ENCODE peak calls at places on chromosome 11, in eight cellular contexts. One of them, this sample, is unnamed.

GRCh38 chr11:11577932-11578331 is 43.9 kb downstream of the GALNT18 start:
- DNase-seq in dermis microvascular lymphatic vessel endothelial cell: no peak
- DNase-seq in GM04504: no peak
- DNase-seq in cardiac septum: no peak
- DNase-seq in activated effector memory CD4-positive, alpha-beta T cell treated with anti-CD3 and anti-CD28 coated beads, Interleukin-2, amount 50 U/mL, for 16 hours: no peak
- DNase-seq in HFFc6: no peak
- DNase-seq in substantia nigra: no peak
- DNase-seq in stimulated activated CD8-positive, alpha-beta memory T cell treated with anti-CD3 and anti-CD28 coated beads, Interleukin-15, amount 100 ng/mL, for 4 hours: no peak
- DNase-seq in this sample: no peak

GRCh38 chr11:22244986-22245592 is 52.2 kb downstream of the ANO5 start:
- DNase-seq in substantia nigra: peak
- DNase-seq in stimulated activated CD8-positive, alpha-beta memory T cell treated with anti-CD3 and anti-CD28 coated beads, Interleukin-15, amount 100 ng/mL, for 4 hours: no peak
- DNase-seq in dermis microvascular lymphatic vessel endothelial cell: peak
- DNase-seq in HFFc6: no peak
- DNase-seq in cardiac septum: no peak
- DNase-seq in activated effector memory CD4-positive, alpha-beta T cell treated with anti-CD3 and anti-CD28 coated beads, Interleukin-2, amount 50 U/mL, for 16 hours: peak
- DNase-seq in GM04504: peak
- DNase-seq in this sample: peak

GRCh38 chr11:2885017-2885675 is 429 bp downstream of the CDKN1C start:
- DNase-seq in dermis microvascular lymphatic vessel endothelial cell: no peak
- DNase-seq in GM04504: no peak
- DNase-seq in HFFc6: no peak
- DNase-seq in cardiac septum: no peak
- DNase-seq in substantia nigra: peak
- DNase-seq in activated effector memory CD4-positive, alpha-beta T cell treated with anti-CD3 and anti-CD28 coated beads, Interleukin-2, amount 50 U/mL, for 16 hours: peak
- DNase-seq in stimulated activated CD8-positive, alpha-beta memory T cell treated with anti-CD3 and anti-CD28 coated beads, Interleukin-15, amount 100 ng/mL, for 4 hours: no peak
- DNase-seq in this sample: peak

GRCh38 chr11:125479113-125479512 is 17.0 kb downstream of the FEZ1 start:
- DNase-seq in dermis microvascular lymphatic vessel endothelial cell: no peak
- DNase-seq in cardiac septum: no peak
- DNase-seq in GM04504: no peak
- DNase-seq in substantia nigra: no peak
- DNase-seq in stimulated activated CD8-positive, alpha-beta memory T cell treated with anti-CD3 and anti-CD28 coated beads, Interleukin-15, amount 100 ng/mL, for 4 hours: no peak
- DNase-seq in HFFc6: no peak
- DNase-seq in activated effector memory CD4-positive, alpha-beta T cell treated with anti-CD3 and anti-CD28 coated beads, Interleukin-2, amount 50 U/mL, for 16 hours: no peak
- DNase-seq in this sample: no peak

GRCh38 chr11:70508231-70508480 is 109.8 kb downstream of the CTTN start:
- DNase-seq in cardiac septum: no peak
- DNase-seq in HFFc6: no peak
- DNase-seq in GM04504: no peak
- DNase-seq in dermis microvascular lymphatic vessel endothelial cell: no peak
- DNase-seq in stimulated activated CD8-positive, alpha-beta memory T cell treated with anti-CD3 and anti-CD28 coated beads, Interleukin-15, amount 100 ng/mL, for 4 hours: no peak
- DNase-seq in substantia nigra: no peak
- DNase-seq in activated effector memory CD4-positive, alpha-beta T cell treated with anti-CD3 and anti-CD28 coated beads, Interleukin-2, amount 50 U/mL, for 16 hours: no peak
- DNase-seq in this sample: no peak

GRCh38 chr11:113014731-113015455 is 53.7 kb downstream of the NCAM1 start:
- DNase-seq in cardiac septum: no peak
- DNase-seq in GM04504: no peak
- DNase-seq in substantia nigra: peak
- DNase-seq in dermis microvascular lymphatic vessel endothelial cell: no peak
- DNase-seq in activated effector memory CD4-positive, alpha-beta T cell treated with anti-CD3 and anti-CD28 coated beads, Interleukin-2, amount 50 U/mL, for 16 hours: no peak
- DNase-seq in HFFc6: no peak
- DNase-seq in stimulated activated CD8-positive, alpha-beta memory T cell treated with anti-CD3 and anti-CD28 coated beads, Interleukin-15, amount 100 ng/mL, for 4 hours: no peak
- DNase-seq in this sample: no peak

GRCh38 chr11:875769-876301 is 33.2 kb downstream of the TSPAN4 start:
- DNase-seq in dermis microvascular lymphatic vessel endothelial cell: no peak
- DNase-seq in activated effector memory CD4-positive, alpha-beta T cell treated with anti-CD3 and anti-CD28 coated beads, Interleukin-2, amount 50 U/mL, for 16 hours: no peak
- DNase-seq in HFFc6: no peak
- DNase-seq in cardiac septum: no peak
- DNase-seq in stimulated activated CD8-positive, alpha-beta memory T cell treated with anti-CD3 and anti-CD28 coated beads, Interleukin-15, amount 100 ng/mL, for 4 hours: no peak
- DNase-seq in GM04504: no peak
- DNase-seq in substantia nigra: no peak
- DNase-seq in this sample: peak

GRCh38 chr11:47998733-47999359 is 18.5 kb downstream of the PTPRJ start:
- DNase-seq in dermis microvascular lymphatic vessel endothelial cell: no peak
- DNase-seq in stimulated activated CD8-positive, alpha-beta memory T cell treated with anti-CD3 and anti-CD28 coated beads, Interleukin-15, amount 100 ng/mL, for 4 hours: no peak
- DNase-seq in GM04504: no peak
- DNase-seq in cardiac septum: peak
- DNase-seq in activated effector memory CD4-positive, alpha-beta T cell treated with anti-CD3 and anti-CD28 coated beads, Interleukin-2, amount 50 U/mL, for 16 hours: no peak
- DNase-seq in substantia nigra: no peak
- DNase-seq in HFFc6: no peak
- DNase-seq in this sample: no peak

GRCh38 chr11:44172966-44173365 is 77.5 kb downstream of the EXT2 start:
- DNase-seq in GM04504: no peak
- DNase-seq in substantia nigra: no peak
- DNase-seq in dermis microvascular lymphatic vessel endothelial cell: no peak
- DNase-seq in HFFc6: no peak
- DNase-seq in cardiac septum: no peak
- DNase-seq in activated effector memory CD4-positive, alpha-beta T cell treated with anti-CD3 and anti-CD28 coated beads, Interleukin-2, amount 50 U/mL, for 16 hours: no peak
- DNase-seq in stimulated activated CD8-positive, alpha-beta memory T cell treated with anti-CD3 and anti-CD28 coated beads, Interleukin-15, amount 100 ng/mL, for 4 hours: no peak
- DNase-seq in this sample: no peak

GRCh38 chr11:44680982-44681597 is 45.7 kb upstream of the TSPAN18 start:
- DNase-seq in GM04504: no peak
- DNase-seq in cardiac septum: no peak
- DNase-seq in activated effector memory CD4-positive, alpha-beta T cell treated with anti-CD3 and anti-CD28 coated beads, Interleukin-2, amount 50 U/mL, for 16 hours: peak
- DNase-seq in HFFc6: peak
- DNase-seq in dermis microvascular lymphatic vessel endothelial cell: no peak
- DNase-seq in substantia nigra: no peak
- DNase-seq in stimulated activated CD8-positive, alpha-beta memory T cell treated with anti-CD3 and anti-CD28 coated beads, Interleukin-15, amount 100 ng/mL, for 4 hours: no peak
- DNase-seq in this sample: no peak

GRCh38 chr11:126840975-126841374 is 159.6 kb downstream of the KIRREL3 start:
- DNase-seq in GM04504: no peak
- DNase-seq in dermis microvascular lymphatic vessel endothelial cell: no peak
- DNase-seq in stimulated activated CD8-positive, alpha-beta memory T cell treated with anti-CD3 and anti-CD28 coated beads, Interleukin-15, amount 100 ng/mL, for 4 hours: no peak
- DNase-seq in substantia nigra: no peak
- DNase-seq in HFFc6: no peak
- DNase-seq in cardiac septum: no peak
- DNase-seq in activated effector memory CD4-positive, alpha-beta T cell treated with anti-CD3 and anti-CD28 coated beads, Interleukin-2, amount 50 U/mL, for 16 hours: no peak
- DNase-seq in this sample: no peak

GRCh38 chr11:47852053-47852452 is 3.9 kb upstream of the NUP160 start:
- DNase-seq in substantia nigra: no peak
- DNase-seq in dermis microvascular lymphatic vessel endothelial cell: no peak
- DNase-seq in GM04504: no peak
- DNase-seq in HFFc6: no peak
- DNase-seq in cardiac septum: no peak
- DNase-seq in activated effector memory CD4-positive, alpha-beta T cell treated with anti-CD3 and anti-CD28 coated beads, Interleukin-2, amount 50 U/mL, for 16 hours: no peak
- DNase-seq in stimulated activated CD8-positive, alpha-beta memory T cell treated with anti-CD3 and anti-CD28 coated beads, Interleukin-15, amount 100 ng/mL, for 4 hours: no peak
- DNase-seq in this sample: no peak

GRCh38 chr11:30583505-30584280 is 2.5 kb downstream of the MPPED2 start:
- DNase-seq in dermis microvascular lymphatic vessel endothelial cell: no peak
- DNase-seq in HFFc6: no peak
- DNase-seq in stimulated activated CD8-positive, alpha-beta memory T cell treated with anti-CD3 and anti-CD28 coated beads, Interleukin-15, amount 100 ng/mL, for 4 hours: no peak
- DNase-seq in substantia nigra: peak
- DNase-seq in activated effector memory CD4-positive, alpha-beta T cell treated with anti-CD3 and anti-CD28 coated beads, Interleukin-2, amount 50 U/mL, for 16 hours: no peak
- DNase-seq in cardiac septum: peak
- DNase-seq in GM04504: no peak
- DNase-seq in this sample: no peak

GRCh38 chr11:109998921-109999320 is 94.3 kb upstream of the ZC3H12C start:
- DNase-seq in HFFc6: no peak
- DNase-seq in dermis microvascular lymphatic vessel endothelial cell: no peak
- DNase-seq in GM04504: no peak
- DNase-seq in substantia nigra: peak
- DNase-seq in stimulated activated CD8-positive, alpha-beta memory T cell treated with anti-CD3 and anti-CD28 coated beads, Interleukin-15, amount 100 ng/mL, for 4 hours: no peak
- DNase-seq in cardiac septum: no peak
- DNase-seq in activated effector memory CD4-positive, alpha-beta T cell treated with anti-CD3 and anti-CD28 coated beads, Interleukin-2, amount 50 U/mL, for 16 hours: no peak
- DNase-seq in this sample: no peak

GRCh38 chr11:106875013-106875412 is 143.3 kb downstream of the GUCY1A2 start:
- DNase-seq in cardiac septum: no peak
- DNase-seq in HFFc6: no peak
- DNase-seq in activated effector memory CD4-positive, alpha-beta T cell treated with anti-CD3 and anti-CD28 coated beads, Interleukin-2, amount 50 U/mL, for 16 hours: no peak
- DNase-seq in dermis microvascular lymphatic vessel endothelial cell: no peak
- DNase-seq in stimulated activated CD8-positive, alpha-beta memory T cell treated with anti-CD3 and anti-CD28 coated beads, Interleukin-15, amount 100 ng/mL, for 4 hours: no peak
- DNase-seq in substantia nigra: no peak
- DNase-seq in GM04504: no peak
- DNase-seq in this sample: no peak

GRCh38 chr11:124900464-124900863 is 2.8 kb upstream of the ROBO4 start:
- DNase-seq in HFFc6: peak
- DNase-seq in cardiac septum: no peak
- DNase-seq in activated effector memory CD4-positive, alpha-beta T cell treated with anti-CD3 and anti-CD28 coated beads, Interleukin-2, amount 50 U/mL, for 16 hours: no peak
- DNase-seq in GM04504: peak
- DNase-seq in dermis microvascular lymphatic vessel endothelial cell: peak
- DNase-seq in substantia nigra: no peak
- DNase-seq in stimulated activated CD8-positive, alpha-beta memory T cell treated with anti-CD3 and anti-CD28 coated beads, Interleukin-15, amount 100 ng/mL, for 4 hours: no peak
- DNase-seq in this sample: no peak

GRCh38 chr11:35794850-35795249 is 132.3 kb downstream of the TRIM44 start:
- DNase-seq in dermis microvascular lymphatic vessel endothelial cell: no peak
- DNase-seq in substantia nigra: no peak
- DNase-seq in cardiac septum: no peak
- DNase-seq in GM04504: no peak
- DNase-seq in HFFc6: peak
- DNase-seq in activated effector memory CD4-positive, alpha-beta T cell treated with anti-CD3 and anti-CD28 coated beads, Interleukin-2, amount 50 U/mL, for 16 hours: no peak
- DNase-seq in stimulated activated CD8-positive, alpha-beta memory T cell treated with anti-CD3 and anti-CD28 coated beads, Interleukin-15, amount 100 ng/mL, for 4 hours: no peak
- DNase-seq in this sample: no peak

GRCh38 chr11:134469627-134470026 is 57.6 kb upstream of the B3GAT1 start:
- DNase-seq in activated effector memory CD4-positive, alpha-beta T cell treated with anti-CD3 and anti-CD28 coated beads, Interleukin-2, amount 50 U/mL, for 16 hours: no peak
- DNase-seq in cardiac septum: no peak
- DNase-seq in substantia nigra: no peak
- DNase-seq in GM04504: no peak
- DNase-seq in HFFc6: no peak
- DNase-seq in stimulated activated CD8-positive, alpha-beta memory T cell treated with anti-CD3 and anti-CD28 coated beads, Interleukin-15, amount 100 ng/mL, for 4 hours: no peak
- DNase-seq in dermis microvascular lymphatic vessel endothelial cell: no peak
- DNase-seq in this sample: no peak

GRCh38 chr11:132245558-132246385 is 875.4 kb downstream of the NTM start:
- DNase-seq in GM04504: no peak
- DNase-seq in cardiac septum: no peak
- DNase-seq in dermis microvascular lymphatic vessel endothelial cell: no peak
- DNase-seq in HFFc6: no peak
- DNase-seq in substantia nigra: peak
- DNase-seq in activated effector memory CD4-positive, alpha-beta T cell treated with anti-CD3 and anti-CD28 coated beads, Interleukin-2, amount 50 U/mL, for 16 hours: no peak
- DNase-seq in stimulated activated CD8-positive, alpha-beta memory T cell treated with anti-CD3 and anti-CD28 coated beads, Interleukin-15, amount 100 ng/mL, for 4 hours: no peak
- DNase-seq in this sample: no peak

GRCh38 chr11:121194731-121195596 is 93.9 kb downstream of the TECTA start:
- DNase-seq in GM04504: peak
- DNase-seq in stimulated activated CD8-positive, alpha-beta memory T cell treated with anti-CD3 and anti-CD28 coated beads, Interleukin-15, amount 100 ng/mL, for 4 hours: peak
- DNase-seq in substantia nigra: peak
- DNase-seq in dermis microvascular lymphatic vessel endothelial cell: peak
- DNase-seq in cardiac septum: no peak
- DNase-seq in HFFc6: peak
- DNase-seq in activated effector memory CD4-positive, alpha-beta T cell treated with anti-CD3 and anti-CD28 coated beads, Interleukin-2, amount 50 U/mL, for 16 hours: peak
- DNase-seq in this sample: peak

GRCh38 chr11:86696004-86696403 is 23.6 kb upstream of the ME3 start:
- DNase-seq in cardiac septum: no peak
- DNase-seq in activated effector memory CD4-positive, alpha-beta T cell treated with anti-CD3 and anti-CD28 coated beads, Interleukin-2, amount 50 U/mL, for 16 hours: no peak
- DNase-seq in stimulated activated CD8-positive, alpha-beta memory T cell treated with anti-CD3 and anti-CD28 coated beads, Interleukin-15, amount 100 ng/mL, for 4 hours: no peak
- DNase-seq in substantia nigra: no peak
- DNase-seq in GM04504: peak
- DNase-seq in HFFc6: peak
- DNase-seq in dermis microvascular lymphatic vessel endothelial cell: peak
- DNase-seq in this sample: no peak

GRCh38 chr11:83392556-83392955 is 106.4 kb upstream of the CCDC90B start:
- DNase-seq in substantia nigra: no peak
- DNase-seq in HFFc6: no peak
- DNase-seq in stimulated activated CD8-positive, alpha-beta memory T cell treated with anti-CD3 and anti-CD28 coated beads, Interleukin-15, amount 100 ng/mL, for 4 hours: no peak
- DNase-seq in dermis microvascular lymphatic vessel endothelial cell: no peak
- DNase-seq in cardiac septum: no peak
- DNase-seq in activated effector memory CD4-positive, alpha-beta T cell treated with anti-CD3 and anti-CD28 coated beads, Interleukin-2, amount 50 U/mL, for 16 hours: no peak
- DNase-seq in GM04504: no peak
- DNase-seq in this sample: no peak

GRCh38 chr11:120810251-120810650 is 213.7 kb upstream of the TBCEL start:
- DNase-seq in GM04504: no peak
- DNase-seq in stimulated activated CD8-positive, alpha-beta memory T cell treated with anti-CD3 and anti-CD28 coated beads, Interleukin-15, amount 100 ng/mL, for 4 hours: no peak
- DNase-seq in dermis microvascular lymphatic vessel endothelial cell: no peak
- DNase-seq in cardiac septum: no peak
- DNase-seq in activated effector memory CD4-positive, alpha-beta T cell treated with anti-CD3 and anti-CD28 coated beads, Interleukin-2, amount 50 U/mL, for 16 hours: no peak
- DNase-seq in HFFc6: peak
- DNase-seq in substantia nigra: no peak
- DNase-seq in this sample: no peak

GRCh38 chr11:129943036-129943435 is 47.7 kb upstream of the NFRKB start:
- DNase-seq in stimulated activated CD8-positive, alpha-beta memory T cell treated with anti-CD3 and anti-CD28 coated beads, Interleukin-15, amount 100 ng/mL, for 4 hours: no peak
- DNase-seq in substantia nigra: no peak
- DNase-seq in activated effector memory CD4-positive, alpha-beta T cell treated with anti-CD3 and anti-CD28 coated beads, Interleukin-2, amount 50 U/mL, for 16 hours: no peak
- DNase-seq in cardiac septum: no peak
- DNase-seq in dermis microvascular lymphatic vessel endothelial cell: no peak
- DNase-seq in HFFc6: no peak
- DNase-seq in GM04504: no peak
- DNase-seq in this sample: no peak